ENCODE peak calls at places on chromosome 6, in nine cellular contexts. H is spleen, E is neuronal stem cell, J is lower lobe of right lung, K is PC-3, V is tibial artery, R is A549, S is ovary, L is aorta. C is an unnamed sample.

GRCh38 chr6:169843991-169844390 is 92.6 kb downstream of the ERMARD start:
- DNase-seq in S (no peak), J (no peak), V (no peak), L (no peak), E (no peak), K (no peak), R (no peak), H (peak; percentile 58), C (no peak)

GRCh38 chr6:39983193-39983592 is 48.9 kb upstream of the MOCS1 start:
- DNase-seq in L (no peak), H (no peak), E (no peak), S (no peak), R (no peak), K (no peak), J (no peak), V (no peak), C (no peak)

GRCh38 chr6:81265106-81265505 is 487.4 kb downstream of the TENT5A start:
- DNase-seq in J (no peak), S (no peak), H (no peak), K (no peak), L (peak; percentile 80), E (no peak), V (peak; percentile 71), R (peak; percentile 2), C (no peak)

GRCh38 chr6:123829302-123829953 is 25.8 kb downstream of the NKAIN2 start:
- DNase-seq in K (no peak), E (no peak), J (no peak), S (no peak), R (peak; percentile 0), L (no peak), H (no peak), V (no peak), C (no peak)

GRCh38 chr6:145929037-145929633 is 35.0 kb downstream of the SHPRH start:
- DNase-seq in R (peak; percentile 47), S (no peak), J (no peak), E (peak; percentile 17), V (no peak), K (peak; percentile 46), L (no peak), H (no peak), C (no peak)

GRCh38 chr6:104134876-104135275 is 724.8 kb downstream of the HACE1 start:
- DNase-seq in K (no peak), E (no peak), R (no peak), H (no peak), V (no peak), S (no peak), J (no peak), L (no peak), C (no peak)

GRCh38 chr6:67433124-67433523 is 1202.0 kb upstream of the ADGRB3 start:
- DNase-seq in K (no peak), V (no peak), H (no peak), E (no peak), L (no peak), S (no peak), R (no peak), J (no peak), C (no peak)

GRCh38 chr6:46882622-46883021 is 39.1 kb downstream of the ADGRF5 start:
- DNase-seq in J (no peak), R (no peak), L (no peak), H (no peak), K (no peak), E (no peak), V (no peak), S (no peak), C (no peak)

GRCh38 chr6:36838896-36839818 is at the start of gene CPNE5:
- DNase-seq in K (no peak), H (no peak), V (no peak), R (no peak), L (no peak), E (no peak), S (peak; percentile 66), J (no peak), C (peak; percentile 56)

GRCh38 chr6:98844244-98845161 is 10.1 kb downstream of the POU3F2 start:
- DNase-seq in J (no peak), S (no peak), R (no peak), E (peak; percentile 62), H (no peak), V (no peak), L (peak; percentile 65), K (no peak), C (no peak)

GRCh38 chr6:61203966-61204496 is 1082.0 kb downstream of the KHDRBS2 start:
- DNase-seq in S (no peak), V (no peak), E (no peak), R (no peak), L (no peak), J (no peak), H (no peak), K (no peak), C (no peak)
- H3K9me3 ChIP-seq in S (no peaks in the 10 kb centered on the region), V (no peaks in the 10 kb centered on the region), E (peaks cover 7% of the 10 kb centered on the region), R (no peaks in the 10 kb centered on the region), L (peaks cover 1% of the 10 kb centered on the region), J (peaks cover 11% of the 10 kb centered on the region), H (peaks cover 1% of the 10 kb centered on the region), K (no peaks in the 10 kb centered on the region), C (peaks cover 79% of the 10 kb centered on the region)

DNA sequence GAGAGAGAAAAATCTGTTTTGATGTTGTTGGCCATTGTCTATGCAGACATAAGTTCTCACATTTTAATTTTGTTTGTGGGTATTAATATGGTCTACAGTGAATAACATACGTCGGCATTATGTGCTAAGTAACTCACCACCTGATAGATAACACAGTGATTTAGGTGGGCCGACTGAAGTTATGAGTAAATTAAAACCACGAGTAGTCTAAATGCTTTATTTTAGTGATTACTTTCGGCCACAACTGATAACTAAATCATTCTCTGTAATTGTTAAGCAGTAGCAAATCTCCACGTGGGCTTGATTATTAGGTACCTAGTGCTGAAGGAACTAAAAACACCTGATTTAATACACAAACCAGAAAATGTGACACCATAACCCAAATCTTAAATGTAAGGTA is 1.2 kb downstream of the DOP1A start:
- DNase-seq in H (no peak), L (no peak), E (no peak), R (no peak), K (no peak), J (no peak), S (no peak), V (no peak), C (no peak)
- H3K4me3 ChIP-seq in H (peak overlapping the region; percentile 97), L (peak overlapping the region; percentile 70), E (no peak overlapping the region), R (peak overlapping the region; percentile 92), K (peak overlapping the region; percentile 90), J (peak overlapping the region; percentile 93), S (peak overlapping the region; percentile 95), V (peak overlapping the region; percentile 89), C (peak overlapping the region; percentile 80)

DNA sequence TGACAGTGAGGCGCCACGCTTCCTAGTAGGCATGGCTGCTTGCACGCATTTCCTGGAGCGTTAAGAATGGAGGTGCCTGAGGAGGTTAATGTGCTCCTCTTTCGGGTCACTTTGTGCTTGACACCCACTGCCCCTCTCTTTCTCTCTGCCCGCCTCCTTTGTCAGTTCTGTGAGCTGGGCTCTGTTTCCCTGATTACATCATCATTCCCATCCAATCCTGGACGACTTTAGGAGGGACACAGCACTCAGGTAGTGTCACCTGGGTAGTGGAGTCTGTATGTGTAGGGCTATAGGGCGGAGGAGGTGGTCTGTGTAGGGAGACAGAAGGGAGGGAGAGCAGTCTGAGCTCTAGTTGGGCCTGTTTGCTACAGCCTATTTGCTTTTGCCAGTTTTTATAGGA is 136.8 kb downstream of the JARID2 start:
- DNase-seq in H (no peak), V (no peak), J (no peak), S (no peak), L (no peak), R (no peak), K (no peak), E (no peak), C (no peak)
- H3K4me1 ChIP-seq in H (peaks cover 27% of the 10 kb centered on the region), V (peaks cover 9% of the 10 kb centered on the region), J (peaks cover 23% of the 10 kb centered on the region), S (no peaks in the 10 kb centered on the region), L (no peaks in the 10 kb centered on the region), R (peaks cover 7% of the 10 kb centered on the region), K (no peaks in the 10 kb centered on the region), E (peaks cover 15% of the 10 kb centered on the region), C (peaks cover 65% of the 10 kb centered on the region)

DNA sequence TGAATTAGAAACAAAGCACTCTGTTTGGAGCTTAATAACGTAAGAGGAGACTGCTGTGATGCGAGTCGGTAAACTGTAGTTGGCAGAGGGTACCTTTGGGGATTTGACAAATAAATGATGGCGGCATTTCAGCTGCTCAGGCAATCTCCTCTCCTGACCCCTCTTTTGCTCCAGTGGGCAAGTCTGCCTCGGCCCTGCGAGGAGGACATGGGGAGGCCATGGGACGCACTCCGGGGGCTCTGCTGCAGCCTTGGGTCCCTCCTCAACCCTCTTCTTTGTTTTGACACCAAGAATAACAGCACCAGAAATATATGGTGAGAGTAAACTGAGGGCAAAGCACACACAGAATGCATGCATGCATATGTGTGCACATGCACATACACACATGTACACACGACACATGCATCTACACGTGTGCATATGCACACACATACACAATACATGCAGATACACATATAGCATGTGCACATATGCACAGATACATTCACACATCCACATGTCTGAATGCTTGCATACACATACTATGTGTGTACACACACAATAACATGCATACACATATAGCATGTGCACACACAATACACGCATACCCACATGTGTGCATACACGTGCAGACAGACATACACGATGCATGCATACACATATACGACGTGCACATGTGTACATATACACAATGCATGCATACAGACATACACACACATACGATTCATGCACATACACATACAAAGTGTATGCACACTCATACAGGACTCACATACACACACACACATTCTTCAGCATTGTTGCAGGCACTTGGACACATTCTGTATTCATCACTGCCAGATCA is 24.4 kb upstream of the IRF4 start:
- DNase-seq in V (peak; percentile 53), J (no peak), S (no peak), E (no peak), K (no peak), R (no peak), L (peak; percentile 68), H (no peak), C (no peak)
- H3K9me3 ChIP-seq in V (peaks cover 9% of the 10 kb centered on the region), J (peaks cover 10% of the 10 kb centered on the region), S (no peaks in the 10 kb centered on the region), E (no peaks in the 10 kb centered on the region), K (no peaks in the 10 kb centered on the region), R (peaks cover 2% of the 10 kb centered on the region), L (peaks cover 6% of the 10 kb centered on the region), H (peaks cover 13% of the 10 kb centered on the region), C (peaks cover 17% of the 10 kb centered on the region)

DNA sequence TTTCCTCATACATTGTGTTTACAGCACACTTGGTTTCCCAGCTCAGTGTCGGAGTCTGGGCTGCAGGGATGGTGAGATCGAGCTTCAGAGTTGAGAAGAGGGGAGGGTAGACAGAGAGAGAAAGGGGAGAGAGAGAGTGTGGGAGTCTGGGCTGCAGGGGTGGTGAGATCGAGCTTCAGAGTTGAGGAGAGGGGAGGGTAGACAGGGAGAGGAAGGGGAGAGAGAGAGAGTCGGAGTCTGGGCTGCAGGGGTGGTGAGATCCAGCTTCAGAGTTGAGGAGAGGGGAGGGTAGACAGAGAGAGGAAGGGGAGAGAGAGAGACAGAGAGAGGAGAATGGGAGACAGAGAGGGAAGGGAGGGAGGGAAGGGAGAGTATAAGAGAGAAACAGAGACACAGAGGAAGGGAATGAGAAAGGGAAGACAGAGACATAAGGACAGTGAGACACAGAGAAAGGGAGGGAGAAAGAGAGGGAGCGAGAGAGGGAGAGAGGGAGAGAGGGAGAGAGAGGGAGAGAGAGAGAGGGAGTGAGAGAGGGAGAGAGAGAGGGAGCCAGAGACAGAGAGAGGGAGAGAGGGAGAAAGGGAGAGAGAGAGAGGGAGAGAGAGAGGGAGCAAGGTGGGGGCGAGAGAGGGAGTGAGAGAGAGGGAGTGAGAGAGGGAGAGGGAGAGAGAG is 222.7 kb upstream of the GMDS start:
- DNase-seq in H (no peak), V (no peak), S (no peak), R (no peak), J (no peak), E (no peak), L (no peak), K (no peak), C (no peak)
- H3K4me3 ChIP-seq in H (no peak overlapping the region), V (no peak overlapping the region), S (no peak overlapping the region), R (no peak overlapping the region), J (no peak overlapping the region), E (no peak overlapping the region), L (no peak overlapping the region), K (no peak overlapping the region), C (no peak overlapping the region)

GRCh38 chr6:41707565-41708200 is 27.7 kb downstream of the TFEB start:
- DNase-seq in L (no peak), H (peak; percentile 90), V (no peak), E (no peak), J (peak; percentile 67), K (no peak), R (no peak), S (no peak), C (no peak)
- H3K4me1 ChIP-seq in L (no peaks in the 10 kb centered on the region), H (peaks cover 41% of the 10 kb centered on the region), V (peaks cover 67% of the 10 kb centered on the region), E (peaks cover 1% of the 10 kb centered on the region), J (peaks cover 51% of the 10 kb centered on the region), K (peaks cover 25% of the 10 kb centered on the region), R (peaks cover 47% of the 10 kb centered on the region), S (peaks cover 1% of the 10 kb centered on the region), C (peaks cover 100% of the 10 kb centered on the region)